ENCODE peak calls at places on chromosome 3, in eight cellular contexts. One of them, this sample, is unnamed.

GRCh38 chr3:29453278-29453961 is 172.5 kb downstream of the RBMS3 start:
- DNase-seq in heart right ventricle: peak
- DNase-seq in IMR-90: no peak
- DNase-seq in bronchial epithelial cell: peak
- DNase-seq in BJ: no peak
- DNase-seq in HFF-Myc: no peak
- DNase-seq in hepatocyte: no peak
- DNase-seq in lung: peak
- DNase-seq in this sample: no peak

GRCh38 chr3:172158741-172159140 is 119.4 kb downstream of the FNDC3B start:
- DNase-seq in heart right ventricle: no peak
- DNase-seq in IMR-90: no peak
- DNase-seq in bronchial epithelial cell: no peak
- DNase-seq in BJ: no peak
- DNase-seq in HFF-Myc: no peak
- DNase-seq in hepatocyte: no peak
- DNase-seq in lung: no peak
- DNase-seq in this sample: no peak

GRCh38 chr3:51343918-51344687 is 41.0 kb upstream of the MANF start:
- DNase-seq in heart right ventricle: no peak
- DNase-seq in IMR-90: peak
- DNase-seq in bronchial epithelial cell: peak
- DNase-seq in BJ: peak
- DNase-seq in HFF-Myc: no peak
- DNase-seq in hepatocyte: peak
- DNase-seq in lung: no peak
- DNase-seq in this sample: peak

GRCh38 chr3:73633916-73634344 is 9.2 kb upstream of the PDZRN3 start:
- DNase-seq in heart right ventricle: no peak
- DNase-seq in IMR-90: peak
- DNase-seq in bronchial epithelial cell: no peak
- DNase-seq in BJ: no peak
- DNase-seq in HFF-Myc: no peak
- DNase-seq in hepatocyte: no peak
- DNase-seq in lung: no peak
- DNase-seq in this sample: no peak

GRCh38 chr3:105367063-105367405 is 325 bp downstream of the ALCAM start:
- DNase-seq in heart right ventricle: peak
- DNase-seq in IMR-90: no peak
- DNase-seq in bronchial epithelial cell: no peak
- DNase-seq in BJ: no peak
- DNase-seq in HFF-Myc: no peak
- DNase-seq in hepatocyte: peak
- DNase-seq in lung: peak
- DNase-seq in this sample: no peak

GRCh38 chr3:4983739-4984510 is 4.7 kb downstream of the BHLHE40 start:
- DNase-seq in heart right ventricle: no peak
- DNase-seq in IMR-90: peak
- DNase-seq in bronchial epithelial cell: peak
- DNase-seq in BJ: peak
- DNase-seq in HFF-Myc: no peak
- DNase-seq in hepatocyte: peak
- DNase-seq in lung: no peak
- DNase-seq in this sample: no peak

GRCh38 chr3:5057857-5058324 is 64.2 kb upstream of the ARL8B start:
- DNase-seq in heart right ventricle: peak
- DNase-seq in IMR-90: peak
- DNase-seq in bronchial epithelial cell: peak
- DNase-seq in BJ: peak
- DNase-seq in HFF-Myc: peak
- DNase-seq in hepatocyte: peak
- DNase-seq in lung: peak
- DNase-seq in this sample: peak

GRCh38 chr3:30368978-30369377 is 237.4 kb upstream of the TGFBR2 start:
- DNase-seq in heart right ventricle: no peak
- DNase-seq in IMR-90: peak
- DNase-seq in bronchial epithelial cell: peak
- DNase-seq in BJ: peak
- DNase-seq in HFF-Myc: peak
- DNase-seq in hepatocyte: no peak
- DNase-seq in lung: no peak
- DNase-seq in this sample: no peak

GRCh38 chr3:65412591-65412990 is 626.1 kb downstream of the MAGI1 start:
- DNase-seq in heart right ventricle: peak
- DNase-seq in IMR-90: no peak
- DNase-seq in bronchial epithelial cell: no peak
- DNase-seq in BJ: no peak
- DNase-seq in HFF-Myc: no peak
- DNase-seq in hepatocyte: peak
- DNase-seq in lung: no peak
- DNase-seq in this sample: no peak

GRCh38 chr3:11717301-11717700 is 73.6 kb upstream of the VGLL4 start:
- DNase-seq in heart right ventricle: no peak
- DNase-seq in IMR-90: peak
- DNase-seq in bronchial epithelial cell: no peak
- DNase-seq in BJ: no peak
- DNase-seq in HFF-Myc: no peak
- DNase-seq in hepatocyte: no peak
- DNase-seq in lung: no peak
- DNase-seq in this sample: no peak

GRCh38 chr3:146162561-146162960 is 1.6 kb upstream of the PLOD2 start:
- DNase-seq in heart right ventricle: no peak
- DNase-seq in IMR-90: no peak
- DNase-seq in bronchial epithelial cell: no peak
- DNase-seq in BJ: no peak
- DNase-seq in HFF-Myc: no peak
- DNase-seq in hepatocyte: no peak
- DNase-seq in lung: no peak
- DNase-seq in this sample: no peak

GRCh38 chr3:155714295-155714718 is 30.6 kb downstream of the PLCH1 start:
- DNase-seq in heart right ventricle: no peak
- DNase-seq in IMR-90: no peak
- DNase-seq in bronchial epithelial cell: no peak
- DNase-seq in BJ: no peak
- DNase-seq in HFF-Myc: no peak
- DNase-seq in hepatocyte: peak
- DNase-seq in lung: no peak
- DNase-seq in this sample: no peak

GRCh38 chr3:157128771-157129671 is 30.9 kb downstream of the CCNL1 start:
- DNase-seq in heart right ventricle: peak
- DNase-seq in IMR-90: peak
- DNase-seq in bronchial epithelial cell: peak
- DNase-seq in BJ: no peak
- DNase-seq in HFF-Myc: no peak
- DNase-seq in hepatocyte: peak
- DNase-seq in lung: no peak
- DNase-seq in this sample: no peak

GRCh38 chr3:185069583-185070030 is 83.3 kb downstream of the C3orf70 start:
- DNase-seq in heart right ventricle: no peak
- DNase-seq in IMR-90: no peak
- DNase-seq in bronchial epithelial cell: no peak
- DNase-seq in BJ: no peak
- DNase-seq in HFF-Myc: no peak
- DNase-seq in hepatocyte: peak
- DNase-seq in lung: no peak
- DNase-seq in this sample: no peak

GRCh38 chr3:127253491-127253890 is 34.4 kb downstream of the PRR20G start:
- DNase-seq in heart right ventricle: no peak
- DNase-seq in IMR-90: no peak
- DNase-seq in bronchial epithelial cell: no peak
- DNase-seq in BJ: no peak
- DNase-seq in HFF-Myc: no peak
- DNase-seq in hepatocyte: no peak
- DNase-seq in lung: no peak
- DNase-seq in this sample: no peak

GRCh38 chr3:101976473-101976872 is 127.2 kb downstream of the NFKBIZ start:
- DNase-seq in heart right ventricle: no peak
- DNase-seq in IMR-90: no peak
- DNase-seq in bronchial epithelial cell: no peak
- DNase-seq in BJ: no peak
- DNase-seq in HFF-Myc: no peak
- DNase-seq in hepatocyte: no peak
- DNase-seq in lung: no peak
- DNase-seq in this sample: no peak

GRCh38 chr3:122961146-122961545 is 66.4 kb downstream of the SEMA5B start:
- DNase-seq in heart right ventricle: no peak
- DNase-seq in IMR-90: peak
- DNase-seq in bronchial epithelial cell: no peak
- DNase-seq in BJ: no peak
- DNase-seq in HFF-Myc: peak
- DNase-seq in hepatocyte: no peak
- DNase-seq in lung: no peak
- DNase-seq in this sample: no peak

GRCh38 chr3:4823986-4824947 is 155.0 kb upstream of the BHLHE40 start:
- DNase-seq in heart right ventricle: no peak
- DNase-seq in IMR-90: no peak
- DNase-seq in bronchial epithelial cell: no peak
- DNase-seq in BJ: no peak
- DNase-seq in HFF-Myc: no peak
- DNase-seq in hepatocyte: no peak
- DNase-seq in lung: no peak
- DNase-seq in this sample: no peak

GRCh38 chr3:66037330-66037985 is 1.3 kb downstream of the MAGI1 start:
- DNase-seq in heart right ventricle: peak
- DNase-seq in IMR-90: peak
- DNase-seq in bronchial epithelial cell: peak
- DNase-seq in BJ: no peak
- DNase-seq in HFF-Myc: no peak
- DNase-seq in hepatocyte: peak
- DNase-seq in lung: peak
- DNase-seq in this sample: no peak

GRCh38 chr3:85432081-85432480 is 473.3 kb downstream of the CADM2 start:
- DNase-seq in heart right ventricle: no peak
- DNase-seq in IMR-90: no peak
- DNase-seq in bronchial epithelial cell: no peak
- DNase-seq in BJ: no peak
- DNase-seq in HFF-Myc: no peak
- DNase-seq in hepatocyte: no peak
- DNase-seq in lung: no peak
- DNase-seq in this sample: no peak

DNA sequence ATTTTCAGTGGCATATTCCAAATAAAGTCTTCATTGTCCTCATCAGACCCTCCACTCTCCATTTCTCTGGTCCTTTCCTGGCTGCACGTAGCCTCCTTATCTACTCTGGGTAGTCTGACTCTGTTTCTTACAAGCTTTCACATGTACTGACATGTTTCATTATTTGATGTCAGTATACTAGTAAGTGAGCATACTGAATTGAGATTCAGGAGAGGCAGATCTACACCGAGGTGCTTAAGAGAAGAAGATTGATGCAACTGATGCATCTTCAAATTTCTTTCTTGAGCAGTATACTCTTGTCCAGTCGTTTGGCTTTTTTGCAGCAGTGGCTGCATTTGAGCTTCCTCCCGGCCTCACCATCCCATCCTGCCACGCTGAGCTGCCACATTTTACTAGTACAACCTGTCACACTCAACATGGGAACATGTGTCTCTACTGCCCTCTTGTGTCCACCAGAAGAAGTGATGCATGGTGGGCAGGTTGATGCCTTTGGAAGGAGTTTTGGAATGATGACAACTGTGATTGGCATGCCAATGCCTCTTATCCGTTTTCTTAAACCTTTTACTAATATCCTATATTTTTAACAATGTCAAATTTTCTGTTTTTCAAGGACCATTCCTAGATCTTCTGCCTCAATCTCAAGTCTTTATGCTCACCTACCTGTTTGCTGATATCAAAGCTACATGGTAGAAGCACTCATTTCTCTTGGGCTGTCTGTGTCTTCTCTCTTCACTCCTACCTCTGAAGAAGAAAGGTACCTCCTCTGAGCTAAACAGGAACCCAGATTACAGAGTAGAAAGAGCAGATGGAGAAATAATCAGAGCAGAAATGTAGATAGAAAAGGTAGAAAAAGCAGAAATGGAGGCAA is 38.7 kb downstream of the GUCA1C start:
- DNase-seq in heart right ventricle: no peak
- DNase-seq in IMR-90: peak
- DNase-seq in bronchial epithelial cell: peak
- DNase-seq in BJ: no peak
- DNase-seq in HFF-Myc: peak
- DNase-seq in hepatocyte: peak
- DNase-seq in lung: peak
- DNase-seq in this sample: no peak
- TF ChIP-seq CTCF in heart right ventricle: peak
- TF ChIP-seq CTCF in IMR-90: peak
- TF ChIP-seq CTCF in bronchial epithelial cell: peak
- TF ChIP-seq CTCF in BJ: peak
- TF ChIP-seq CTCF in HFF-Myc: peak
- TF ChIP-seq CTCF in hepatocyte: peak
- TF ChIP-seq CTCF in lung: peak
- TF ChIP-seq CTCF in this sample: peak

DNA sequence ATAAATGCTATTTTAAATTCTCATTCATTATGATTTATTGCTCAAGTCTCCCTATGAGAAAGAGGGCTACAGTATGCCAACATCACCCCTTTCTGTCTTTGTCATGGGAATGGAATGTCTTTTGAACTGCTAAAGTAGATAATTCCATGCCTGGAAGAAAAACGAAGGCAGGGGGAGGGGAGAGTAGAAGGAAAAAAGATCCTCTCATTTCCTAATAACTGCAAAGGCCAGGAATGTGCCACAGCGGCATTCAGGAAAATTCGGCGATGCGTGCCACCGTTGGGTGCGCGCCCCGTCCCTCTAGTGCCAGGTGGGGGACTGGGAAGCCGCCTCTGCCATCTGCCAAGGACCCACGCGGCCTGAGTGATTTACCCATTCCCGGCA is 54.7 kb downstream of the CPN2 start:
- DNase-seq in heart right ventricle: no peak
- DNase-seq in IMR-90: peak
- DNase-seq in bronchial epithelial cell: peak
- DNase-seq in BJ: no peak
- DNase-seq in HFF-Myc: no peak
- DNase-seq in hepatocyte: peak
- DNase-seq in lung: no peak
- DNase-seq in this sample: no peak
- H3K4me3 ChIP-seq in heart right ventricle: peak
- H3K4me3 ChIP-seq in IMR-90: no peak
- H3K4me3 ChIP-seq in bronchial epithelial cell: peak
- H3K4me3 ChIP-seq in BJ: no peak
- H3K4me3 ChIP-seq in HFF-Myc: peak
- H3K4me3 ChIP-seq in hepatocyte: peak
- H3K4me3 ChIP-seq in lung: no peak
- H3K4me3 ChIP-seq in this sample: no peak

GRCh38 chr3:189927975-189928895 is 192.5 kb downstream of the P3H2 start:
- DNase-seq in heart right ventricle: no peak
- DNase-seq in IMR-90: no peak
- DNase-seq in bronchial epithelial cell: peak
- DNase-seq in BJ: no peak
- DNase-seq in HFF-Myc: no peak
- DNase-seq in hepatocyte: no peak
- DNase-seq in lung: no peak
- DNase-seq in this sample: no peak
- TF ChIP-seq CTCF in heart right ventricle: no peak
- TF ChIP-seq CTCF in IMR-90: no peak
- TF ChIP-seq CTCF in bronchial epithelial cell: no peak
- TF ChIP-seq CTCF in BJ: no peak
- TF ChIP-seq CTCF in HFF-Myc: no peak
- TF ChIP-seq CTCF in hepatocyte: no peak
- TF ChIP-seq CTCF in lung: no peak
- TF ChIP-seq CTCF in this sample: no peak

DNA sequence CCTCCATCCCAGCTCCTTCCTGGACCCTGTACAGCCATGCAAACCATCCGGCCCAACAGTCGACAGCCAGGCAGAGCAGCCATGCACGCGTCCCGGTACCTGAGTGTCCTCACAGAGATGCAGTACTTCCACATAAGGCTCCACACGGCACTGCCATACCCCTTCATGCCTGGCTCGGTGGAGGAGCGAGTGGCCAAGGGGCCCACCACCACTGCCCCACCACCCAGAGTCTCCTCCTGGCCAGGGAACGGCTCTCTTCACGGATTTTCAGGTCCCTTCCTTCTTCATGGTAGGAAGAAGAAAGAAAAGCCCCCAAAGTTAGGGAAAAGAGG is 51.3 kb downstream of the IQSEC1 start:
- DNase-seq in heart right ventricle: no peak
- DNase-seq in IMR-90: no peak
- DNase-seq in bronchial epithelial cell: no peak
- DNase-seq in BJ: no peak
- DNase-seq in HFF-Myc: no peak
- DNase-seq in hepatocyte: no peak
- DNase-seq in lung: no peak
- DNase-seq in this sample: no peak
- H3K4me3 ChIP-seq in heart right ventricle: peak
- H3K4me3 ChIP-seq in IMR-90: no peak
- H3K4me3 ChIP-seq in bronchial epithelial cell: no peak
- H3K4me3 ChIP-seq in BJ: no peak
- H3K4me3 ChIP-seq in HFF-Myc: no peak
- H3K4me3 ChIP-seq in hepatocyte: no peak
- H3K4me3 ChIP-seq in lung: no peak
- H3K4me3 ChIP-seq in this sample: peak

This sample was measured in AG04449.